ENCODE peak calls at places on chromosome 9, in ten cellular contexts. E is AG09309; K is SK-N-SH; M is left ventricle myocardium inferior; J is MM.1S; U is CD4-positive, alpha-beta T cell; H is uterus; Q is RWPE1; Z is fibroblast of mammary gland; W is hepatocyte. B is an unnamed sample.

GRCh38 chr9:84512493-84512892 is 157.0 kb upstream of the NTRK2 start:
- DNase-seq in E (no peak), K (no peak), M (no peak), J (no peak), U (no peak), H (no peak), Q (no peak), Z (no peak), W (no peak), B (no peak)

GRCh38 chr9:69555802-69556201 is 116.4 kb downstream of the APBA1 start:
- DNase-seq in E (no peak), K (no peak), M (no peak), J (no peak), U (no peak), H (no peak), Q (no peak), Z (no peak), W (no peak), B (no peak)

GRCh38 chr9:18703086-18703750 is 229.3 kb downstream of the ADAMTSL1 start:
- DNase-seq in E (no peak), K (peak), M (no peak), J (no peak), U (no peak), H (no peak), Q (no peak), Z (no peak), W (no peak), B (no peak)

GRCh38 chr9:109817846-109818472 is 38.0 kb downstream of the PALM2AKAP2 start:
- DNase-seq in E (peak), K (peak), M (no peak), J (peak), U (no peak), H (peak), Q (peak), Z (peak), W (peak), B (peak)

GRCh38 chr9:98378206-98379193 is 123.1 kb upstream of the TBC1D2 start:
- DNase-seq in E (no peak), K (no peak), M (no peak), J (no peak), U (no peak), H (no peak), Q (no peak), Z (peak), W (no peak), B (no peak)

GRCh38 chr9:122219856-122220672 is 8.7 kb downstream of the LHX6 start:
- DNase-seq in E (no peak), K (peak), M (no peak), J (no peak), U (no peak), H (no peak), Q (no peak), Z (peak), W (no peak), B (no peak)

GRCh38 chr9:109108318-109108717 is 11.4 kb downstream of the TMEM245 start:
- DNase-seq in E (no peak), K (no peak), M (no peak), J (peak), U (no peak), H (no peak), Q (no peak), Z (peak), W (no peak), B (peak)

GRCh38 chr9:16637218-16637617 is 233.3 kb downstream of the BNC2 start:
- DNase-seq in E (no peak), K (no peak), M (no peak), J (no peak), U (no peak), H (no peak), Q (no peak), Z (no peak), W (no peak), B (no peak)

GRCh38 chr9:112091805-112092204 is 83.3 kb downstream of the SUSD1 start:
- DNase-seq in E (no peak), K (no peak), M (no peak), J (no peak), U (no peak), H (no peak), Q (no peak), Z (peak), W (no peak), B (peak)

GRCh38 chr9:112248722-112249121 is 73.6 kb upstream of the SUSD1 start:
- DNase-seq in E (no peak), K (no peak), M (no peak), J (no peak), U (no peak), H (no peak), Q (peak), Z (peak), W (no peak), B (peak)

DNA sequence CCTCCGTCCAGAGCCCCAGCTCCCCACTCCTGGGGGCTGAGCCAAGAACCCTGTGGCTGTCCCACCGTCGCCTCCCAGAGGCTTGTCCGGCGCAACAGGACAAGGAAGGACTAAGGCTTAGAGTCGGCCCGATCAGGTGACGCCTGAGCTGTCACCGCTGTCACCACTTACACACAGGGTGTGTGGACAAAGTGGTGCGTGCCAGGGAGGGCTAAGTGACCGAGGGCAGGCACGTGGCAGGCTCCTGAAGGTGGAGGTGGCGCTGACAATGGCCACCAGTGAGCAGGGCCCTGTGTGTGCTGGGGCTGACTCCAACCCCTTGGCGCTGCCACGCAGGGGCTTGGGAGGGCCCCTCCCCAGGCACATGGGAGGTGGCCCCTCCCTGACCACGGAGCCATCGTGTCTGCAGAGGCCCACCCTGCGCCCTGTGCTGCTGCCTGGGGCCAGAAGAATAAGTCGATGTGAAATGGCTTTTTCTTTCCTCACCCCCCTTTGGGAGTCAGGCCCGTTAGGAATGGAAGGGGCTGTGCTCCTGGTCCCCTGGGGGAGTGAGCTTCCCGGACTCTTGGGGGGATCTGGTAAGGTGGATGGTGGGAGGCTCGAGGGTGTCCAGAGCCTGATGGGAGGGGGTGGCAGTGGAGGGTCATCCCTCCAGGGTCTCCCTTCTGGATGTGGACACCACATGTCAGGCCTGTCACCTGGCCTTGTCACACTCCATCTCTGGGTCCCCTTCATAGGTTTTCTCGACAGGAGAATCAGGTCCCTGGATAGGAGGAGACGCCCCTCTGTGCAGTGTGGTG is 2.6 kb upstream of the GPSM1 start:
- DNase-seq in E (no peak), K (peak), M (peak), J (no peak), U (no peak), H (no peak), Q (no peak), Z (no peak), W (no peak), B (no peak)
- TF ChIP-seq CTCF in E (no peak), K (peak), M (peak), J (no peak), U (no peak), H (no peak), Q (no peak), Z (no peak), W (no peak), B (no peak)

GRCh38 chr9:134702291-134702690 is 60.7 kb downstream of the COL5A1 start:
- DNase-seq in E (no peak), K (no peak), M (no peak), J (no peak), U (no peak), H (no peak), Q (no peak), Z (no peak), W (no peak), B (no peak)
- TF ChIP-seq CTCF in E (no peak), K (no peak), M (no peak), J (no peak), U (no peak), H (no peak), Q (no peak), Z (no peak), W (no peak), B (no peak)

GRCh38 chr9:87725900-87726709 is at the start of gene CTSL:
- DNase-seq in E (no peak), K (peak), M (peak), J (peak), U (peak), H (peak), Q (peak), Z (peak), W (peak), B (peak)
- TF ChIP-seq CTCF in E (peak), K (peak), M (peak), J (peak), U (no peak), H (peak), Q (no peak), Z (no peak), W (peak), B (peak)

DNA sequence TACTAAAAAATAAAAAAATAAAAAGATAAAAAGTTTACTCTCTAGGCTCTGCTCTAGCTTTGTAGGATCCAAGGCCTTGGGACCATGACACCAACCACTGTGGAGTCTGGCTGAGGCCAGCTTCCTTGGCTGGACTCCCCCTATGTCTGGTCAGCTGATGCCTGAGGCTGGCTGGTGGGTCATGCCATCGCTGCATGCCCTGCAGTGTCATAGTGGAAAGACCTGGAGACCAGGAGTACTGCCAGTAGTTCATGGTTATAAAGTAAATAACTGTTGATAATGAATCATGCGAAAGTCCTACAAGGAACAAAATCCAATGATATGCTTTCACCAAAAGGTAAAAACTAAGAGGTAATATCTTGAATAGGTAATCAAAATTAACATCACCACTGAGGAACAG is 43.2 kb downstream of the GARNL3 start:
- DNase-seq in E (no peak), K (no peak), M (peak), J (no peak), U (no peak), H (no peak), Q (no peak), Z (no peak), W (no peak), B (no peak)
- TF ChIP-seq CTCF in E (no peak), K (no peak), M (no peak), J (no peak), U (no peak), H (no peak), Q (no peak), Z (no peak), W (no peak), B (no peak)

DNA sequence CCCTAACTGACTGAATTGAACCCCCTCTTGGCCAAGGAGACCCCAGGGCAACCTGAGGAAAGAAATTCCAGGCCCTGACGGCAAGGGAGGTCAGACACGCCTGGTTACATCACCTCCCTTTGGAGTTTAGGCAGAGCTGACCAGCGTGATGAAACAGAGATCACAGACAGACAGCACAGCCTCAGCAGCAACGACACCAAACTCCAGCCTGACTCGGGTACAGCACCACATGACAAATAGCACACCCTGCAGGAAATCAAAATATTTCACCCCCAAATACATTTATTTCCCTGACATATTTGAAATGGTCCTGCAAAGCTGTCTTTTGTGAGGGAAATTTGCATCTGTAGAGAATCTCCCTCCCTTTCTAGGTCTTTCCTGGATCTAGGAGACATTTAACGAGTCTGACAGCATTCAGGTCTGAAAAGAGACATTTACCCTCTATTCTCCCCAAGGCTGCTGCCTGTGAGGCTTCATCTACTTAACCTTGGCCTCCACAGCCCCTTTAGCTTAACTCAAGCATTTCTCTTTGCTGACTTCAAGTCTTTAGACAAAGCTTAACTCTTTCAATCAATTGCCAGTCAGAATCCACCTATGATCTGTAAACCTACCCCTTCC is 2.6 kb downstream of the QSOX2 start:
- DNase-seq in E (no peak), K (no peak), M (no peak), J (no peak), U (no peak), H (no peak), Q (no peak), Z (no peak), W (no peak), B (peak)
- TF ChIP-seq CTCF in E (no peak), K (no peak), M (no peak), J (no peak), U (no peak), H (no peak), Q (no peak), Z (no peak), W (no peak), B (peak)

DNA sequence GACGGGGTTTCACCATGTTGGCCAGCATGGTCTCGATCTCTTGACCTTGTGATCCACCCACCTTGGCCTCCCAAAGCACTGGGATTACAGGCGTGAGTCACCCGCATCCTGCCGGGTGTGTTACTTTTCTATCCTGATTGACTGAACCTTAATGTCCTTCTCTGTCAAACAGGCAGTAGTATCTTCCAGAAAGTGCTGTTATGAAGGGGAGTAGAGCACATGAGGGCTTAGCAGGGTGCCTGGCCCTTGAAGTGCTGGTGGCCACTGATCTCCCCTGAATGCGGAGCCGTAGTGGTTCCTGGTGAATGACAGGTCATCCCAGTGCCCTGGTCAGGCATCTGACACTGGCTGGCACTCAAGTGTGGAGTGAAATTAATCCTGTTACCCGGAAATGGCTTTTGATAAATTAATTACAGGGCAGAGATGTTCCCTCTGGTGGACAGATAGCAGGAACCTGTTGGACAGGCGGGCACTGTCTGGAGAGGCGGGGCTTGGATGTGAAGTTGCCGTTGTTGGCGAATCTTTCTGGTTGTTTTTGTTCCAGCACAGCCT is 28.4 kb downstream of the PRRC2B start:
- DNase-seq in E (no peak), K (peak), M (peak), J (no peak), U (no peak), H (peak), Q (peak), Z (no peak), W (peak), B (peak)
- TF ChIP-seq CTCF in E (no peak), K (peak), M (peak), J (no peak), U (no peak), H (peak), Q (no peak), Z (peak), W (no peak), B (peak)

DNA sequence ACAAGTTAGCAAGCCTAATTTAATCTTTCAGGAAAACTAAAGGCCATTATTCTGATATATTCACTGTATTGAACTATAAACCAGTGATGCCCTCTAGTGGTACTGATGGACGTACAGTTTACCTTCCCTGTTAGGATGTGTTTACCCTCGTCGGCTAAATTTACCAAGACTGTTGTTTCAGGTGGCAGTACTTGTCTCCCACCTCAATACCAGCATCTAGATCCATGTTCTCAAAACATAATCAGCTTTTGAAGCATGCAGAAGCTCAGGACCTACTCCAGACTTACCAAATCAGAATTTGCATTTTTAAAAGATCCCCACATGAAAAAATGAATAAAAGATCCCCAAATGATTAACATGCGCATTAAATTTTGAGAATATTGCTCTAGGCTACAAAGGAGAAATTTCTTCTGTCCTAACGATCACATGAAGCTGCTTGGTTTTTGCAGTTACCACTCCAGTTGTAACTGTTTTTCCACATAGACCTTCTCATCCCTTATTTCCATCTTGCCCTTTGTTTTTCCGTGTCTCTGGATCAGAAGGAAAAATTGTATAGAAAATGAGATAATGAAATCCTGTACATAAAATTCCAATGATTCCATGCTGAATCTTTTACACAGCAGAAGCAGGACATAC is 3.2 kb upstream of the BAAT start:
- DNase-seq in E (no peak), K (peak), M (no peak), J (peak), U (no peak), H (no peak), Q (peak), Z (peak), W (peak), B (peak)
- TF ChIP-seq CTCF in E (peak), K (peak), M (peak), J (peak), U (peak), H (peak), Q (peak), Z (peak), W (peak), B (peak)